ENCODE peak calls at places on chromosomes 6 and 20, in four cellular contexts. I, A, P and B are unnamed samples.

GRCh38 chr6:170046786-170047626 is 243.9 kb downstream of the DLL1 start:
- DNase-seq in A (no peak), P (no peak), I (no peak), B (no peak)

GRCh38 chr20:49821850-49822249 is 9.2 kb downstream of the SLC9A8 start:
- DNase-seq in A (peak; percentile 37), I (no peak), P (no peak), B (no peak)

GRCh38 chr20:10965936-10966470 is 292.2 kb upstream of the JAG1 start:
- DNase-seq in A (no peak), P (no peak), I (peak; percentile 18), B (no peak)

GRCh38 chr6:111850288-111850937 is 22.8 kb downstream of the FYN start:
- DNase-seq in A (no peak), I (no peak), P (no peak), B (no peak)

GRCh38 chr20:57123139-57123903 is 143.1 kb downstream of the BMP7 start:
- DNase-seq in P (no peak), I (no peak), A (no peak), B (no peak)

GRCh38 chr20:20150241-20150640 is 97.9 kb downstream of the CFAP61 start:
- DNase-seq in A (no peak), I (no peak), P (no peak), B (no peak)

GRCh38 chr20:25739615-25740320 is 43.1 kb upstream of the ZNF337 start:
- DNase-seq in A (peak; percentile 46), I (no peak), P (no peak), B (no peak)

GRCh38 chr6:138769102-138769676 is 4.4 kb upstream of the CCDC28A start:
- DNase-seq in I (no peak), P (no peak), A (no peak), B (no peak)

GRCh38 chr6:112216699-112217551 is 37.4 kb downstream of the LAMA4 start:
- DNase-seq in A (peak; percentile 83), P (no peak), I (peak; percentile 61), B (no peak)

GRCh38 chr6:45415315-45415714 is 37.6 kb upstream of the SUPT3H start:
- DNase-seq in P (no peak), I (no peak), A (no peak), B (no peak)

GRCh38 chr6:150673720-150674361 is 74.2 kb downstream of the PLEKHG1 start:
- DNase-seq in A (no peak), P (no peak), I (no peak), B (no peak)

GRCh38 chr6:19554356-19555225 is 282.6 kb upstream of the ID4 start:
- DNase-seq in I (no peak), A (peak; percentile 27), P (no peak), B (no peak)

GRCh38 chr6:19551611-19552010 is 285.6 kb upstream of the ID4 start:
- DNase-seq in A (peak; percentile 90), I (no peak), P (no peak), B (no peak)

GRCh38 chr6:19547507-19547906 is 289.7 kb upstream of the ID4 start:
- DNase-seq in A (no peak), P (no peak), I (no peak), B (no peak)

GRCh38 chr6:19552588-19552987 is 284.6 kb upstream of the ID4 start:
- DNase-seq in A (no peak), I (no peak), P (no peak), B (no peak)

GRCh38 chr6:19549109-19549508 is 288.1 kb upstream of the ID4 start:
- DNase-seq in P (no peak), I (no peak), A (no peak), B (no peak)
- TF ChIP-seq CTCF in P (no peak), I (no peak), A (no peak), B (no peak)

GRCh38 chr6:118559659-118560058 is 11.6 kb downstream of the PLN start:
- DNase-seq in P (no peak), A (no peak), I (no peak), B (no peak)

GRCh38 chr6:118554698-118555097 is 6.6 kb downstream of the PLN start:
- DNase-seq in A (no peak), P (no peak), I (no peak), B (no peak)

GRCh38 chr6:118562959-118563358 is 14.9 kb downstream of the PLN start:
- DNase-seq in P (no peak), A (peak; percentile 27), I (no peak), B (no peak)

GRCh38 chr6:118562248-118562647 is 14.2 kb downstream of the PLN start:
- DNase-seq in I (no peak), P (no peak), A (no peak), B (no peak)

DNA sequence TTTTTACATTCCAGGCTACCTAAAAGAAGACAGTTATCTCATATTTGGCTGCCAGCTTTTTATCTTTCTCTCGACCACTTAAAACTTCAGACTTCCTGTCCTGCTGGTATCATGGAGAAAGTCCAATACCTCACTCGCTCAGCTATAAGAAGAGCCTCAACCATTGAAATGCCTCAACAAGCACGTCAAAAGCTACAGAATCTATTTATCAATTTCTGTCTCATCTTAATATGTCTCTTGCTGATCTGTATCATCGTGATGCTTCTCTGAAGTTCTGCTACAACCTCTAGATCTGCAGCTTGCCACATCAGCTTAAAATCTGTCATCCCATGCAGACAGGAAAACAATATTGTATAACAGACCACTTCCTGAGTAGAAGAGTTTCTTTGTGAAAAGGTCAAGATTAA is 10.7 kb downstream of the PLN start:
- DNase-seq in I (no peak), A (no peak), P (no peak), B (no peak)
- H3K4me3 ChIP-seq in I (no peak overlapping the region), A (no peak overlapping the region), P (peak overlapping the region; percentile 16), B (no peak overlapping the region)

GRCh38 chr6:10343320-10343719 is 71.6 kb downstream of the TFAP2A start:
- DNase-seq in P (no peak), A (no peak), I (no peak), B (no peak)
- TF ChIP-seq CTCF in P (no peak), A (peak; percentile 3), I (peak; percentile 11), B (no peak)

DNA sequence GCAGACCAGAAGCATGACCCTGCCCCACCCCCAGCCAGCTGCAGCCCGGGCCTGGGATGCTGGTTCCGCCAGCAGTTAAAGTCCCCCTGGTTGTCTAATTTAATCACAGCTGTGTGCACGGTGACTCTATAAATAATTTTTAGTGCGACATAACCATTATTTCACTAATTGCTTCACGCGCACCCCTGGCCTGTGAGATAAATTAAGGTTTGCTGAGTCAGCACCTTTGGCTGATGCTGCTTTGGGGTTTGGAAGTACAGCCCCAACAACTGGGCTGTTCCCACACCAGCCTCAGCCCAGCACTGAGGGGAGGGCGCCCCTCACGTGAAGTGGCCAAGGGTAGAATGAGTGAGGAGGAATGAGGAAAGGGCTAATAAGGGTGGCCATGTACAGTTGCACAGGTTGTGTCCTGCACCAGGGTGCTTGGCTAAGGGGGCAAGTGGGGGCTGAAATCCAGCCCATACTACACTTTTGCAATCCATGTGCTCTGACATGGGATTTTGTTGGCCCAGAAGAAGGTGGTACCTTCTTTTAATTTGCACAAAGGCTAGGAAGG is 26.2 kb upstream of the CDH22 start:
- DNase-seq in I (no peak), P (no peak), A (no peak), B (no peak)
- H3K4me3 ChIP-seq in I (no peak overlapping the region), P (no peak overlapping the region), A (no peak overlapping the region), B (no peak overlapping the region)

DNA sequence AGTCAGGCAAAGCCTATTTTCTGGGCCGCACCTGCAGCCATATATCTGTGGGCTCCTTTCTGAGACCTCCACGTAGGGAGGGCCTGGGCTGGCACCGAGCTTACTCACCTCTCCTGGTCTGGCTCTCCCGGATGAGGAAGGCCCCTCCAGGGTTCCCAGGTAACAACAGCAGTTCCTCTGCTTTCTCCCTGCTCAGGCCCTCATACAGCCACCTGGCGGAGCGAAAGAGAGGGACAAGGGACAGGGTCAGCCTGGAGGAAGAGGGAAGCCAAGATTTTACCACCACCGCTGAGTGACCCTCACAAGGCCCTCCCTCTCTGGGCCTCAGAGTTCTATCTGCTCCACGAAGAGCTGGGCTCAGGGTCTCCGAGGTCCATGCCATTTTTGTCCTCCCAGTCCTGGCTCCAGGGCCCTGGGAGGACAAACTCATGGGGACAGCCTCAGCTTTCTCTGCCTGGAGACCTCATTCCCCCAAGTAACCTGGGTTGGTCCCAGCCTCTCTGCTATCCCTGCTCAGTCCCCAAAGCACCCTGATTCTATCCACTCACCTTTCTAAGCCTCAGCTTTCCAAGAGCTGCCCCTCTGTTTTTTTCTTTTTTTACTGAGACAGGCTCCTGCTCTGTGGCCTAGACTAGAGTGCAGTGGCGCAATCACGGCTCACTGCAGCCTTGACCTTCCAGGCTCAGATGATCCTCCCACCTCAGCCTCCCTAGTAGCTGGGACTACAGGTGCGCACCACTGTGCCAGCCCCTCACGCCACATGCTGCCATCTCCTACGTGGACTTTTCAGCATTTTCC is 13.3 kb downstream of the SLA2 start:
- DNase-seq in P (no peak), A (no peak), I (no peak), B (no peak)
- TF ChIP-seq CTCF in P (no peak), A (no peak), I (no peak), B (no peak)